ENCODE peak calls at places on chromosome 7, in ten cellular contexts. N, P, X, Q, S, K, G, D, Z and J are unnamed samples.

GRCh38 chr7:81990395-81990794 is 220.5 kb upstream of the HGF start:
- DNase-seq in K (peak), X (peak), P (no peak), Z (no peak), D (peak), Q (no peak), N (no peak), G (peak), S (peak), J (no peak)

GRCh38 chr7:38746438-38746837 is 115.3 kb upstream of the AMPH start:
- DNase-seq in N (no peak), P (no peak), X (no peak), D (no peak), K (no peak), S (no peak), G (no peak), Z (no peak), Q (no peak), J (no peak)

GRCh38 chr7:85322252-85322651 is 135.4 kb upstream of the SEMA3D start:
- DNase-seq in S (no peak), Z (no peak), K (no peak), N (no peak), G (no peak), X (no peak), Q (no peak), D (no peak), P (no peak), J (no peak)

GRCh38 chr7:38686888-38687287 is 55.7 kb upstream of the AMPH start:
- DNase-seq in K (peak), Q (no peak), D (no peak), S (no peak), P (no peak), N (no peak), G (no peak), Z (no peak), X (no peak), J (no peak)

GRCh38 chr7:106731207-106731606 is 70.2 kb upstream of the CCDC71L start:
- DNase-seq in Q (no peak), Z (no peak), G (no peak), K (no peak), X (peak), D (no peak), S (no peak), P (no peak), N (no peak), J (no peak)

GRCh38 chr7:75876126-75876881 is 2.5 kb upstream of the RHBDD2 start:
- DNase-seq in D (no peak), S (no peak), Q (no peak), P (no peak), X (no peak), N (no peak), K (no peak), G (no peak), Z (no peak), J (no peak)

GRCh38 chr7:121994625-121995410 is 121.9 kb downstream of the PTPRZ1 start:
- DNase-seq in Q (peak), D (peak), S (peak), G (peak), K (peak), N (no peak), Z (peak), X (peak), P (peak), J (peak)

GRCh38 chr7:9091282-9091681 is 657.9 kb downstream of the NXPH1 start:
- DNase-seq in S (no peak), Q (no peak), Z (no peak), D (no peak), G (no peak), N (no peak), K (no peak), X (no peak), P (no peak), J (no peak)

GRCh38 chr7:130943336-130943901 is 209.4 kb upstream of the KLF14 start:
- DNase-seq in N (no peak), K (peak), D (peak), X (peak), P (no peak), Q (no peak), Z (no peak), G (peak), S (no peak), J (no peak)

GRCh38 chr7:71345485-71345884 is 213.5 kb downstream of the GALNT17 start:
- DNase-seq in S (no peak), Z (no peak), Q (no peak), D (no peak), X (no peak), N (no peak), P (no peak), G (no peak), K (no peak), J (no peak)

GRCh38 chr7:128352138-128352537 is 8.4 kb upstream of the RBM28 start:
- DNase-seq in S (no peak), G (peak), P (peak), K (peak), X (peak), Z (peak), Q (peak), D (no peak), N (no peak), J (peak)

GRCh38 chr7:42350801-42351200 is 113.8 kb upstream of the GLI3 start:
- DNase-seq in D (no peak), X (no peak), K (peak), G (peak), N (no peak), P (no peak), Z (peak), S (no peak), Q (no peak), J (no peak)

GRCh38 chr7:151599401-151600227 is 79.9 kb upstream of the RHEB start:
- DNase-seq in K (peak), Q (no peak), Z (no peak), P (no peak), G (peak), S (peak), N (no peak), X (peak), D (peak), J (no peak)

GRCh38 chr7:106779877-106780276 is 85.2 kb upstream of the PIK3CG start:
- DNase-seq in Z (peak), Q (no peak), P (no peak), K (no peak), N (no peak), G (no peak), S (peak), X (no peak), D (no peak), J (peak)

GRCh38 chr7:84982199-84982598 is 204.7 kb downstream of the SEMA3D start:
- DNase-seq in D (no peak), K (peak), G (peak), N (no peak), P (no peak), S (no peak), X (peak), Z (no peak), Q (no peak), J (no peak)

GRCh38 chr7:45710271-45711160 is 136.3 kb downstream of the ADCY1 start:
- DNase-seq in K (no peak), X (no peak), G (no peak), Q (no peak), N (no peak), S (no peak), Z (no peak), D (no peak), P (peak), J (no peak)

GRCh38 chr7:47576909-47577255 is 5.0 kb downstream of the TNS3 start:
- DNase-seq in N (no peak), P (no peak), S (no peak), K (no peak), G (no peak), Q (peak), X (no peak), Z (peak), D (no peak), J (no peak)

GRCh38 chr7:47577351-47577919 is 4.5 kb downstream of the TNS3 start:
- DNase-seq in N (no peak), P (peak), Z (no peak), K (no peak), X (no peak), D (no peak), G (no peak), Q (no peak), S (no peak), J (no peak)

GRCh38 chr7:47573758-47574472 is 8.0 kb downstream of the TNS3 start:
- DNase-seq in Q (peak), N (no peak), D (no peak), K (peak), X (peak), G (peak), P (no peak), S (no peak), Z (peak), J (no peak)

GRCh38 chr7:47574473-47575328 is 7.2 kb downstream of the TNS3 start:
- DNase-seq in Z (no peak), X (no peak), P (peak), S (no peak), G (peak), N (no peak), D (no peak), K (no peak), Q (peak), J (no peak)

DNA sequence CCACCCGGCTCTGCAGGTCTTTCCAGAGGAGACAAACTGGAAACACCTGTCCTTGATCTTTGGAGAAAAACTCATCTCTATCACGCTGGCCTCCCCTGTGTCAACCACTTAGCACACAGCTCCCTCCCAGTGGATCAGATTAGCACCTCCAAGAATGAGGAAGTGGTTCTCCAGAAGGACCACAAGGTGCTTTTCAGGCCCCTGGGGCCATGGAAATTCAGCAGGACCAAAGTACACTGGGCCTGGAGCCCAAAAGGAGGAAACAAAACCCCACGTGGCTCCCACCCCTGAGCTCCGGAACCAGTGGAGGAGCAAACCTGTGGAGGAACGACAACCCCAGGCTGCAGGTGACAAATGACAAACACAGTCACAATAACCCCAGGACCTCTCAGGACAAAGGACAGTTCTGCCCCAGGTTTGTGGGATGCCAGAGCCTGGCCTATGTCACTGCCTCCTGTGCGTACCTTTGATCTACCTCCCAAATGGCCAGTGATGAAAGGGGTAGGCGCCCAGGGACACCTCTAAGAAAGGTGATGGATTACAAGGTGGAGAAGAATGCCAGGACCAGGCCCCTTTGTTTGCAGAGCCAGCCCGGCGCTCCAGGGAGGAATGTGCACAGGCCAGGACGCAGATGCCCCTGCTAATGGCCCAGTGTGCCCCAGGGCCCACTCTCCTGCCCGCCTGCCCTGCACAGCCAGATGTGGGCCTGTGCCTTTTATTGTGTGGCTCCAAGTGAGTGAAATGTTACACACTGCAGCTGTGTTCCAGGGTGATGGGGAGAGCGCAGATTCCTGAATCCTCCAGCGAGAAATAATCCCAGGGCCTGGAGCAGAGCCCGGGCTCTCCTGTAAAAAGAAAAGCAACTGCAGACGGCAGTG is 5.6 kb downstream of the TNS3 start:
- DNase-seq in P (peak), G (peak), N (no peak), K (no peak), S (peak), Z (peak), X (no peak), Q (peak), D (no peak), J (no peak)
- H3K4me3 ChIP-seq in P (no peak), G (no peak), N (no peak), K (peak), S (no peak), Z (no peak), X (no peak), Q (no peak), D (no peak), J (no peak)

GRCh38 chr7:47636111-47636692 is 54.3 kb upstream of the TNS3 start:
- DNase-seq in Q (no peak), P (no peak), S (no peak), G (peak), Z (no peak), X (no peak), K (peak), N (no peak), D (no peak), J (no peak)

GRCh38 chr7:47634273-47634672 is 52.4 kb upstream of the TNS3 start:
- DNase-seq in P (no peak), N (no peak), D (no peak), Z (no peak), Q (no peak), K (no peak), S (no peak), X (no peak), G (peak), J (no peak)

GRCh38 chr7:47638679-47639306 is 56.9 kb upstream of the TNS3 start:
- DNase-seq in N (no peak), G (no peak), P (peak), S (no peak), X (no peak), Z (peak), D (no peak), Q (peak), K (peak), J (no peak)

GRCh38 chr7:47635091-47636090 is 53.5 kb upstream of the TNS3 start:
- DNase-seq in K (no peak), G (no peak), Z (peak), P (peak), N (no peak), D (no peak), X (no peak), Q (peak), S (no peak), J (peak)

GRCh38 chr7:47636693-47637175 is 54.8 kb upstream of the TNS3 start:
- DNase-seq in N (no peak), Z (no peak), K (peak), S (no peak), P (no peak), D (no peak), X (no peak), Q (no peak), G (no peak), J (no peak)
- H3K4me3 ChIP-seq in N (peak), Z (no peak), K (no peak), S (no peak), P (no peak), D (no peak), X (no peak), Q (no peak), G (no peak), J (no peak)

GRCh38 chr7:158549176-158549833 is 38.3 kb downstream of the PTPRN2 start:
- DNase-seq in X (no peak), S (no peak), G (peak), Z (peak), N (no peak), K (no peak), D (peak), P (peak), Q (peak), J (peak)
- H3K4me3 ChIP-seq in X (no peak), S (no peak), G (no peak), Z (no peak), N (no peak), K (no peak), D (no peak), P (no peak), Q (no peak), J (no peak)

GRCh38 chr7:137597856-137598255 is 248.9 kb downstream of the DGKI start:
- DNase-seq in X (no peak), D (no peak), P (no peak), N (no peak), Z (no peak), S (no peak), G (no peak), Q (no peak), K (no peak), J (no peak)
- H3K4me3 ChIP-seq in X (no peak), D (no peak), P (no peak), N (no peak), Z (no peak), S (no peak), G (no peak), Q (no peak), K (no peak), J (no peak)

GRCh38 chr7:102933763-102934162 is 21.0 kb downstream of the LRRC17 start:
- DNase-seq in Q (peak), G (peak), X (no peak), K (peak), N (no peak), S (no peak), Z (peak), P (peak), D (peak), J (peak)

GRCh38 chr7:102935450-102936110 is 22.8 kb downstream of the LRRC17 start:
- DNase-seq in K (no peak), G (no peak), X (no peak), Z (no peak), P (no peak), Q (no peak), S (no peak), N (no peak), D (no peak), J (no peak)

GRCh38 chr7:102934670-102935069 is 21.9 kb downstream of the LRRC17 start:
- DNase-seq in N (no peak), Z (no peak), P (no peak), Q (no peak), K (no peak), D (no peak), X (no peak), S (no peak), G (no peak), J (no peak)

GRCh38 chr7:102931757-102932156 is 19.0 kb downstream of the LRRC17 start:
- DNase-seq in S (no peak), Z (no peak), D (no peak), P (no peak), G (no peak), X (no peak), Q (no peak), K (no peak), N (no peak), J (no peak)

DNA sequence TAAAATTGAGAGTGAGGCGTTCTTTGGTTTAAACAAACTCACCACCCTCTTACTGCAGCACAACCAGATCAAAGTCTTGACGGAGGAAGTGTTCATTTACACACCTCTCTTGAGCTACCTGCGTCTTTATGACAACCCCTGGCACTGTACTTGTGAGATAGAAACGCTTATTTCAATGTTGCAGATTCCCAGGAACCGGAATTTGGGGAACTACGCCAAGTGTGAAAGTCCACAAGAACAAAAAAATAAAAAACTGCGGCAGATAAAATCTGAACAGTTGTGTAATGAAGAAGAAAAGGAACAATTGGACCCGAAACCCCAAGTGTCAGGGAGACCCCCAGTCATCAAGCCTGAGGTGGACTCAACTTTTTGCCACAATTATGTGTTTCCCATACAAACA is 21.5 kb downstream of the LRRC17 start:
- DNase-seq in X (no peak), S (no peak), K (no peak), P (no peak), D (no peak), G (peak), Z (no peak), N (no peak), Q (no peak), J (no peak)
- H3K4me3 ChIP-seq in X (no peak), S (no peak), K (peak), P (no peak), D (no peak), G (peak), Z (no peak), N (no peak), Q (no peak), J (no peak)

GRCh38 chr7:98400538-98401427 is at the start of gene BAIAP2L1:
- DNase-seq in X (peak), G (peak), S (peak), K (peak), Q (peak), P (peak), Z (peak), N (peak), D (peak), J (peak)
- H3K4me3 ChIP-seq in X (peak), G (peak), S (peak), K (peak), Q (peak), P (peak), Z (peak), N (peak), D (peak), J (peak)

GRCh38 chr7:40200791-40201190 is 66.0 kb downstream of the SUGCT start:
- DNase-seq in Z (no peak), K (peak), Q (no peak), N (no peak), P (no peak), D (peak), G (peak), S (no peak), X (no peak), J (no peak)
- H3K4me3 ChIP-seq in Z (no peak), K (peak), Q (no peak), N (no peak), P (no peak), D (no peak), G (peak), S (no peak), X (no peak), J (no peak)

DNA sequence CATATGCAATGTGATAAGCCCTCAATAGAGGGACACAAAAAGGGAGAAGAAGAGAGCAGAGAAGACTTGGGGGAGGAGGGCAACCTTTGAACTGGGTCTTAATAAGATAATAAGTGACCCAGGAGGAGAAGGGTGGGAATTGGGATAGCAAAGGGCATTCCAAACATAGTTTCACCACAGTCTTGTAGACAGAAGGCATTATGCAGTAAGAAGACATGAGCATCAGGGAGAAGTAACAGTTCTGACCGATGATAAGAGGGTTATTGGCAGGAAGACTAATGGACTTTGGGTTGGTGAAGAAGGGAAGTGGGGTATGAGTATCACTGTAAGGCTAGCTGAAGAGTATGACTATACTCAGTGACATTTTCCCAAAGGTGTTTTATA is 63.6 kb downstream of the TES start:
- DNase-seq in S (no peak), D (no peak), N (no peak), X (no peak), K (no peak), Z (no peak), Q (no peak), G (no peak), P (no peak), J (no peak)
- H3K4me3 ChIP-seq in S (no peak), D (no peak), N (no peak), X (no peak), K (no peak), Z (no peak), Q (no peak), G (no peak), P (no peak), J (no peak)

DNA sequence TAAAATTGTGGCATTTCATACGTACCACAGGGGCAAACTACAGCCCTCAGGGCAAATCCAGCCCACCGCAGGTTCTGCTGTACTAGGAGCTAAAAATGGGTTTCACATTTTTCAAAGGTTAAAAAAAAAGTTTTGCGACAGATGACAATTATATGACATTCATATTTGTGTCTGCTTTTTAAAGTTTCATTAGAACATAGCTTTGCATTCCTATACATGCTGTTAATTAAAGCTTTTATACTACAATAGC is 758 bp upstream of the PNPLA8 start:
- DNase-seq in Z (no peak), P (no peak), D (no peak), G (no peak), K (no peak), X (no peak), N (no peak), Q (no peak), S (no peak), J (no peak)
- H3K4me3 ChIP-seq in Z (peak), P (peak), D (peak), G (peak), K (peak), X (peak), N (peak), Q (peak), S (peak), J (peak)